ENCODE peak calls at places on chromosomes 6 and 20, in ten cellular contexts. T, N, K, J, D, U, M, X, C and G are unnamed samples.
A peak's percentile ranks its signal among the peaks of the same experiment; 100 is the strongest.

GRCh38 chr6:156421933-156422332 is 355.2 kb upstream of the ARID1B start:
- DNase-seq in T (no peak), N (no peak), K (no peak), J (peak; percentile 30), D (peak; percentile 59), U (peak; percentile 46), M (no peak), X (no peak), C (no peak), G (no peak)

GRCh38 chr6:136736281-136736960 is 55.9 kb downstream of the MAP3K5 start:
- DNase-seq in T (no peak), N (peak; percentile 33), K (peak; percentile 41), J (no peak), D (no peak), U (no peak), M (no peak), X (no peak), C (no peak), G (no peak)

GRCh38 chr6:2221724-2222274 is 23.6 kb downstream of the GMDS start:
- DNase-seq in T (no peak), N (no peak), K (no peak), J (no peak), D (no peak), U (no peak), M (no peak), X (no peak), C (no peak), G (no peak)

GRCh38 chr6:158476389-158476788 is 83.5 kb upstream of the TMEM181 start:
- DNase-seq in T (no peak), N (no peak), K (no peak), J (no peak), D (no peak), U (no peak), M (no peak), X (no peak), C (no peak), G (no peak)

GRCh38 chr6:6246539-6246938 is 73.9 kb downstream of the F13A1 start:
- DNase-seq in T (no peak), N (no peak), K (no peak), J (no peak), D (no peak), U (no peak), M (no peak), X (peak; percentile 51), C (no peak), G (no peak)

GRCh38 chr20:1644101-1644962 is 13.2 kb downstream of the SIRPG start:
- DNase-seq in T (peak; percentile 33), N (no peak), K (no peak), J (no peak), D (no peak), U (no peak), M (no peak), X (no peak), C (no peak), G (peak; percentile 2)

GRCh38 chr6:119602215-119603178 is 252.9 kb upstream of the MAN1A1 start:
- DNase-seq in T (no peak), N (no peak), K (peak; percentile 72), J (no peak), D (peak; percentile 55), U (no peak), M (no peak), X (no peak), C (peak; percentile 45), G (no peak)

GRCh38 chr20:3808141-3808479 is 12.0 kb downstream of the CDC25B start:
- DNase-seq in T (no peak), N (peak; percentile 86), K (peak; percentile 93), J (peak; percentile 61), D (peak; percentile 98), U (peak; percentile 89), M (peak; percentile 80), X (peak; percentile 61), C (no peak), G (no peak)

GRCh38 chr6:1601616-1602355 is 7.9 kb upstream of the FOXC1 start:
- DNase-seq in T (no peak), N (no peak), K (no peak), J (no peak), D (no peak), U (no peak), M (no peak), X (no peak), C (no peak), G (no peak)

GRCh38 chr20:17613328-17614175 is 43.7 kb downstream of the DSTN start:
- DNase-seq in T (no peak), N (no peak), K (no peak), J (no peak), D (no peak), U (peak; percentile 18), M (no peak), X (no peak), C (no peak), G (no peak)

GRCh38 chr6:148747493-148748160 is 797 bp downstream of the UST start:
- DNase-seq in T (peak; percentile 84), N (peak; percentile 6), K (peak; percentile 45), J (no peak), D (peak; percentile 40), U (peak; percentile 69), M (no peak), X (no peak), C (no peak), G (peak; percentile 84)
- TF ChIP-seq EZH2 in T (no peak), N (peak; percentile 98), K (no peak), J (peak; percentile 28), D (no peak), U (no peak), M (no peak), X (no peak), C (no peak), G (no peak)

DNA sequence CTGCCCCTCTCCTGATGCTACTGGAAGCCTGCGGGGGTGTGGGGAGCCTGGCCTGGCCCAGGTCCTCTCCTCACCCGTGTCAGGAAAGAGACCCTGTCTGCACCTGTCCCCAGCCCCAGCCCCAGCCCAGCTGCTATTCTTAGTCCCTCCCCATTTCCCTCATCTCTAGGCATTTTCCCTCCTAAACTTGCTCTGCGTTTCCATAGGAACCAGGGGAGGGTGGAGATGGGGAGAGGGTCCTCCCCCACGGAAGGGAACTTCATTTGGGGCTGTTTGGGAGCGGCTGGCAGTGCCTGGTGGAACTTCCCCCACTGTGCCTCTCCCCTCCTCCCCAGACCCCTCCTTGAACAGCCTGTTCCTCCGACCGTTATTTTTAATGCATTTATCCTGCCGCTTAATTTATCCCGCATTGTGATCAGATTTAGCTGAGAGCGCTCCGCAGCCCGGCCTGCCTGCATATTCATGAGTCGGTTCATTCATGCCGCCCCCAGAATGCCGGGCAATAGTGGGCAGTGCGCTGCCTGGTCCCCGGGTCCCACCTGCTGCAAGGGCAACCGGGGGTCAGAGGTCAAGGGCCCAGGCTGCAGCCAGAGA is 31.8 kb upstream of the DLGAP4 start:
- DNase-seq in T (peak; percentile 46), N (no peak), K (no peak), J (no peak), D (no peak), U (no peak), M (no peak), X (no peak), C (no peak), G (peak; percentile 11)
- TF ChIP-seq EZH2 in T (no peak), N (no peak), K (no peak), J (no peak), D (no peak), U (no peak), M (no peak), X (no peak), C (no peak), G (no peak)

DNA sequence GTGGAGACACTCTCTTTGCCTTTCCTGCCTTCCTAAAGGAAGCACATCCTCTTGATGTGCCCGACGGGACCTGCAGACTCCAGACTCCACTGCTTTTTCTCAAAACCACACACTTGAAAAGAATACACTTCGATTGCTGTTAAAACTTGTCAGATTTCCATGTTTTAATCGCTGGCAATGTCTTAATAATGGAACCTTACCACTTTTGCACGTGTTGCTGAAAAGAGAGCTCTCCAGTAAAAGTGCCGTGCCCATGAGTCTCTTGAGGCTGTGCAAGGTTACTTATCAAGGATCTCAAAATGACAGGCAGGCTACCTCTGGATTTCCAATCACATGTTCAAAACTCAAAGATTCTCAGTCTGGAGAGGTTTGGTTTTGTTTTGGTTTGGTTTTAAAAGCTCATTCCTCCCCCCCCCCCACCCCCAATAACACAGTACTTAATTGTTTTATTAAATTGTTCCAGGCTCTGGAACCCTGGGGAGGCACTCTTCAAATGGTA is 12.0 kb upstream of the TFAP2A start:
- DNase-seq in T (no peak), N (no peak), K (no peak), J (no peak), D (no peak), U (no peak), M (no peak), X (no peak), C (no peak), G (no peak)
- TF ChIP-seq EZH2 in T (no peak), N (no peak), K (no peak), J (peak; percentile 44), D (no peak), U (no peak), M (no peak), X (no peak), C (no peak), G (no peak)

GRCh38 chr20:5316188-5317158 is at the start of gene PROKR2:
- DNase-seq in T (peak; percentile 88), N (no peak), K (no peak), J (no peak), D (no peak), U (peak; percentile 28), M (no peak), X (no peak), C (no peak), G (peak; percentile 88)
- TF ChIP-seq EZH2 in T (peak; percentile 61), N (peak; percentile 92), K (no peak), J (no peak), D (no peak), U (no peak), M (no peak), X (no peak), C (peak; percentile 46), G (peak; percentile 83)

DNA sequence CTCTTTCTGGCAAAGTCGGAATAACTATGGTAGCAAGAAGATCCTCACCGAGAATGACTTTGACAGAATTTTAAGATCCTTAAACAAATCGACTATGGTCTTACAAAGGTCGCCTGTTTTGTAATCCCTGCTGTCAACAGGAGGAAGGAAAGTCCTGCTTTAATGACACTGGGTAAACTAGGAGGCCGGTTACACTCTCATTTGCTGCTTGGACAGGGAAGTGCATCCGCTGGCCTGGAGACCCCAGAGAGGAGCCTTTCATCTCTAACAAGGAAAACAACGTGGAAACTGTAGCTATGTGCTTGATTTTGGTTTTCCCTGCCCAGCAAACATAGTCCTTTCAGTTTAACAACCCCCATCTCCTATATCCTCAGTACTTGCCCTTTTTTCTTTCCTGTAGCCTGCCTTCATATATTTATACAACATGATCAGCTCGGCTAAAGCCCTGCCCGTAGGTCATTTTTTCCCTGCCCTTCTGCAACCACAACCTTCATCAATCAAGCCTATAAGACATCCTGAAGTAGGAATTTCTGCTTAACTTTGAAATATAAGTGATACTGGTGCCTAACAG is 97.2 kb upstream of the RIN2 start:
- DNase-seq in T (no peak), N (no peak), K (no peak), J (peak; percentile 56), D (no peak), U (no peak), M (no peak), X (no peak), C (no peak), G (no peak)
- TF ChIP-seq EZH2 in T (no peak), N (peak; percentile 33), K (no peak), J (no peak), D (no peak), U (no peak), M (no peak), X (no peak), C (no peak), G (no peak)